ENCODE peak calls at places on chromosomes 6 and 20, in eight cellular contexts. D is midbrain; P is HTR-8/SVneo; Z is T-helper 2 cell; G is HuH-7; X is T-helper 1 cell; S is activated T-cell treated with anti-CD3 and anti-CD28 coated beads, Interleukin-2, amount 50 U/mL, for 1 hour; Y is effector CD8-positive, alpha-beta T cell. V is an unnamed sample.
A peak's percentile ranks its signal among the peaks of the same experiment; 100 is the strongest.

GRCh38 chr6:13733178-13733851 is 21.7 kb upstream of the RANBP9 start:
- DNase-seq in D (no peak), P (no peak), Z (no peak), G (no peak), X (no peak), S (no peak), Y (no peak), V (peak; percentile 83)

GRCh38 chr20:64100946-64101688 is 6.2 kb downstream of the NPBWR2 start:
- DNase-seq in D (no peak), P (no peak), Z (no peak), G (no peak), X (no peak), S (no peak), Y (no peak), V (no peak)

GRCh38 chr6:100880149-100880900 is 804 bp downstream of the ASCC3 start:
- DNase-seq in D (no peak), P (peak; percentile 10), Z (no peak), G (no peak), X (no peak), S (no peak), Y (no peak), V (no peak)

GRCh38 chr20:59217162-59217561 is 53.5 kb downstream of the ZNF831 start:
- DNase-seq in D (no peak), P (no peak), Z (no peak), G (no peak), X (no peak), S (no peak), Y (no peak), V (no peak)

GRCh38 chr20:1388706-1389483 is 4.0 kb downstream of the FKBP1A start:
- DNase-seq in D (no peak), P (no peak), Z (no peak), G (no peak), X (no peak), S (peak; percentile 29), Y (no peak), V (no peak)

GRCh38 chr20:45819466-45819865 is 7.0 kb downstream of the UBE2C start:
- DNase-seq in D (no peak), P (no peak), Z (no peak), G (no peak), X (no peak), S (no peak), Y (no peak), V (no peak)

GRCh38 chr6:132194529-132194928 is 206.7 kb downstream of the MOXD1 start:
- DNase-seq in D (no peak), P (no peak), Z (no peak), G (no peak), X (no peak), S (no peak), Y (no peak), V (no peak)

GRCh38 chr6:36455486-36456027 is 12.8 kb downstream of the KCTD20 start:
- DNase-seq in D (no peak), P (no peak), Z (no peak), G (no peak), X (no peak), S (no peak), Y (no peak), V (no peak)

GRCh38 chr6:90940812-90941481 is 354.1 kb upstream of the MAP3K7 start:
- DNase-seq in D (peak; percentile 63), P (no peak), Z (no peak), G (peak; percentile 65), X (no peak), S (no peak), Y (no peak), V (peak; percentile 4)

GRCh38 chr6:30646450-30647038 is 389 bp upstream of the C6orf136 start:
- DNase-seq in D (peak; percentile 95), P (no peak), Z (peak; percentile 93), G (no peak), X (no peak), S (no peak), Y (peak; percentile 90), V (peak; percentile 99)

GRCh38 chr6:145137425-145137824 is 597.9 kb downstream of the EPM2A start:
- DNase-seq in D (no peak), P (no peak), Z (no peak), G (no peak), X (no peak), S (no peak), Y (no peak), V (no peak)

GRCh38 chr6:95856876-95857364 is 158.9 kb upstream of the FUT9 start:
- DNase-seq in D (no peak), P (no peak), Z (no peak), G (no peak), X (no peak), S (no peak), Y (no peak), V (no peak)

GRCh38 chr20:51565741-51566140 is 23.2 kb upstream of the NFATC2 start:
- DNase-seq in D (no peak), P (no peak), Z (no peak), G (no peak), X (no peak), S (no peak), Y (no peak), V (peak; percentile 60)

GRCh38 chr6:27472182-27472616 is 706 bp downstream of the ZNF184 start:
- DNase-seq in D (peak; percentile 47), P (peak; percentile 62), Z (peak; percentile 65), G (peak; percentile 13), X (peak; percentile 57), S (no peak), Y (peak; percentile 62), V (peak; percentile 41)

GRCh38 chr6:20991910-20992309 is 457.7 kb downstream of the CDKAL1 start:
- DNase-seq in D (no peak), P (no peak), Z (no peak), G (no peak), X (no peak), S (no peak), Y (no peak), V (no peak)

GRCh38 chr20:61746781-61747180 is 318.9 kb downstream of the TAF4 start:
- DNase-seq in D (no peak), P (no peak), Z (no peak), G (no peak), X (no peak), S (no peak), Y (no peak), V (no peak)

GRCh38 chr20:31684153-31685003 is 38.3 kb downstream of the BCL2L1 start:
- DNase-seq in D (no peak), P (no peak), Z (no peak), G (no peak), X (no peak), S (no peak), Y (no peak), V (no peak)

GRCh38 chr6:159981591-159982245 is 12.8 kb downstream of the IGF2R start:
- DNase-seq in D (peak; percentile 16), P (no peak), Z (no peak), G (no peak), X (no peak), S (no peak), Y (no peak), V (peak; percentile 77)

GRCh38 chr20:38139919-38140753 is 24.9 kb downstream of the TGM2 start:
- DNase-seq in D (no peak), P (peak; percentile 86), Z (no peak), G (no peak), X (no peak), S (no peak), Y (no peak), V (no peak)

GRCh38 chr20:51634877-51635276 is 92.4 kb upstream of the NFATC2 start:
- DNase-seq in D (no peak), P (no peak), Z (no peak), G (no peak), X (no peak), S (no peak), Y (no peak), V (no peak)

GRCh38 chr6:144232434-144233223 is 52.5 kb upstream of the UTRN start:
- DNase-seq in D (no peak), P (no peak), Z (no peak), G (no peak), X (no peak), S (no peak), Y (no peak), V (no peak)

GRCh38 chr20:43404880-43405279 is 52.8 kb upstream of the SRSF6 start:
- DNase-seq in D (no peak), P (no peak), Z (no peak), G (peak; percentile 41), X (no peak), S (no peak), Y (no peak), V (no peak)

GRCh38 chr6:85798934-85799490 is 156.3 kb upstream of the SYNCRIP start:
- DNase-seq in D (no peak), P (no peak), Z (no peak), G (no peak), X (no peak), S (no peak), Y (no peak), V (no peak)

GRCh38 chr6:149749594-149750135 is at the start of gene PCMT1:
- DNase-seq in D (peak; percentile 93), P (peak; percentile 79), Z (peak; percentile 85), G (peak; percentile 92), X (peak; percentile 85), S (peak; percentile 94), Y (peak; percentile 85), V (peak; percentile 95)

GRCh38 chr20:43334080-43334479 is 123.6 kb upstream of the SRSF6 start:
- DNase-seq in D (no peak), P (no peak), Z (no peak), G (no peak), X (no peak), S (no peak), Y (no peak), V (no peak)

GRCh38 chr6:138293996-138294395 is 75.7 kb upstream of the PBOV1 start:
- DNase-seq in D (no peak), P (no peak), Z (no peak), G (no peak), X (no peak), S (no peak), Y (no peak), V (no peak)

GRCh38 chr20:24859539-24859938 is 89.5 kb upstream of the CST7 start:
- DNase-seq in D (no peak), P (no peak), Z (no peak), G (no peak), X (no peak), S (no peak), Y (no peak), V (no peak)

GRCh38 chr6:147868493-147869222 is 360.2 kb downstream of the SAMD5 start:
- DNase-seq in D (no peak), P (no peak), Z (no peak), G (no peak), X (no peak), S (no peak), Y (no peak), V (no peak)

GRCh38 chr6:169527306-169527705 is 174.5 kb downstream of the WDR27 start:
- DNase-seq in D (no peak), P (no peak), Z (no peak), G (no peak), X (no peak), S (no peak), Y (no peak), V (no peak)

GRCh38 chr6:35489995-35490791 is 6.7 kb downstream of the TEAD3 start:
- DNase-seq in D (no peak), P (no peak), Z (no peak), G (no peak), X (no peak), S (no peak), Y (peak; percentile 19), V (peak; percentile 85)